ENCODE peak calls at places on chromosomes 11 and 22, in six cellular contexts. One of them, this sample, is unnamed.

GRCh38 chr22:26711205-26711958 is 54.0 kb downstream of the MIAT start:
- DNase-seq in transverse colon: peak; percentile 35
- DNase-seq in HepG2: no peak
- DNase-seq in NB4: no peak
- DNase-seq in breast epithelium: no peak
- DNase-seq in tibial nerve: no peak
- DNase-seq in this sample: no peak

GRCh38 chr11:69894126-69895047 is 75.2 kb upstream of the FGF3 start:
- DNase-seq in breast epithelium: no peak
- DNase-seq in HepG2: no peak
- DNase-seq in NB4: no peak
- DNase-seq in transverse colon: no peak
- DNase-seq in tibial nerve: no peak
- DNase-seq in this sample: no peak

GRCh38 chr11:75954039-75954438 is 139.0 kb downstream of the UVRAG start:
- DNase-seq in HepG2: no peak
- DNase-seq in NB4: no peak
- DNase-seq in transverse colon: no peak
- DNase-seq in tibial nerve: no peak
- DNase-seq in breast epithelium: no peak
- DNase-seq in this sample: no peak

GRCh38 chr22:24926849-24927579 is 19.5 kb downstream of the LHFPL7 start:
- DNase-seq in breast epithelium: no peak
- DNase-seq in NB4: no peak
- DNase-seq in tibial nerve: no peak
- DNase-seq in transverse colon: no peak
- DNase-seq in HepG2: no peak
- DNase-seq in this sample: no peak

GRCh38 chr11:27703453-27703852 is 3.2 kb upstream of the BDNF start:
- DNase-seq in transverse colon: no peak
- DNase-seq in NB4: no peak
- DNase-seq in breast epithelium: no peak
- DNase-seq in HepG2: no peak
- DNase-seq in tibial nerve: no peak
- DNase-seq in this sample: no peak

GRCh38 chr11:101516546-101516945 is 67.3 kb downstream of the TRPC6 start:
- DNase-seq in transverse colon: no peak
- DNase-seq in tibial nerve: no peak
- DNase-seq in HepG2: no peak
- DNase-seq in NB4: no peak
- DNase-seq in breast epithelium: no peak
- DNase-seq in this sample: no peak

GRCh38 chr11:70090989-70091388 is 12.9 kb downstream of the ANO1 start:
- DNase-seq in breast epithelium: peak; percentile 84
- DNase-seq in tibial nerve: no peak
- DNase-seq in transverse colon: no peak
- DNase-seq in NB4: no peak
- DNase-seq in HepG2: no peak
- DNase-seq in this sample: no peak

GRCh38 chr11:121706884-121707283 is 254.1 kb upstream of the SORL1-AS1 start:
- DNase-seq in HepG2: no peak
- DNase-seq in tibial nerve: no peak
- DNase-seq in transverse colon: no peak
- DNase-seq in NB4: no peak
- DNase-seq in breast epithelium: no peak
- DNase-seq in this sample: no peak

GRCh38 chr11:48124880-48125279 is 91.7 kb upstream of the OR4B1 start:
- DNase-seq in breast epithelium: peak; percentile 35
- DNase-seq in HepG2: no peak
- DNase-seq in tibial nerve: no peak
- DNase-seq in NB4: no peak
- DNase-seq in transverse colon: no peak
- DNase-seq in this sample: no peak

GRCh38 chr11:114399903-114400221 is 449 bp downstream of the C11orf71 start:
- DNase-seq in tibial nerve: peak; percentile 40
- DNase-seq in breast epithelium: peak; percentile 46
- DNase-seq in NB4: no peak
- DNase-seq in transverse colon: no peak
- DNase-seq in HepG2: peak; percentile 40
- DNase-seq in this sample: no peak

GRCh38 chr11:45025716-45026492 is 75.2 kb upstream of the TP53I11 start:
- DNase-seq in HepG2: peak; percentile 16
- DNase-seq in transverse colon: peak; percentile 27
- DNase-seq in tibial nerve: no peak
- DNase-seq in NB4: peak; percentile 43
- DNase-seq in breast epithelium: no peak
- DNase-seq in this sample: no peak

GRCh38 chr11:66335531-66336233 is 552 bp downstream of the RIN1 start:
- DNase-seq in transverse colon: no peak
- DNase-seq in tibial nerve: no peak
- DNase-seq in HepG2: no peak
- DNase-seq in NB4: peak; percentile 87
- DNase-seq in breast epithelium: no peak
- DNase-seq in this sample: peak; percentile 86

GRCh38 chr11:68214173-68215086 is 1.3 kb upstream of the KMT5B start:
- DNase-seq in tibial nerve: no peak
- DNase-seq in transverse colon: peak; percentile 36
- DNase-seq in breast epithelium: peak; percentile 35
- DNase-seq in HepG2: no peak
- DNase-seq in NB4: no peak
- DNase-seq in this sample: peak; percentile 34

GRCh38 chr11:50174189-50174588 is 141.5 kb downstream of the OR4C45 start:
- DNase-seq in HepG2: no peak
- DNase-seq in tibial nerve: no peak
- DNase-seq in breast epithelium: no peak
- DNase-seq in transverse colon: no peak
- DNase-seq in NB4: no peak
- DNase-seq in this sample: no peak

GRCh38 chr22:20141186-20142077 is 9.4 kb downstream of the CCDC188 start:
- DNase-seq in HepG2: no peak
- DNase-seq in NB4: no peak
- DNase-seq in tibial nerve: no peak
- DNase-seq in transverse colon: no peak
- DNase-seq in breast epithelium: no peak
- DNase-seq in this sample: no peak

GRCh38 chr11:76700177-76701100 is 29.9 kb upstream of the LRRC32 start:
- DNase-seq in HepG2: peak; percentile 15
- DNase-seq in transverse colon: no peak
- DNase-seq in tibial nerve: no peak
- DNase-seq in NB4: no peak
- DNase-seq in breast epithelium: no peak
- DNase-seq in this sample: peak; percentile 79

GRCh38 chr22:35861451-35861850 is 143.8 kb downstream of the APOL5 start:
- DNase-seq in tibial nerve: no peak
- DNase-seq in transverse colon: no peak
- DNase-seq in HepG2: no peak
- DNase-seq in breast epithelium: no peak
- DNase-seq in NB4: no peak
- DNase-seq in this sample: no peak

GRCh38 chr11:35420371-35420770 is 1.0 kb upstream of the SLC1A2 start:
- DNase-seq in NB4: no peak
- DNase-seq in tibial nerve: no peak
- DNase-seq in HepG2: no peak
- DNase-seq in breast epithelium: no peak
- DNase-seq in transverse colon: no peak
- DNase-seq in this sample: no peak

GRCh38 chr11:120649316-120649715 is 137.8 kb downstream of the GRIK4 start:
- DNase-seq in tibial nerve: no peak
- DNase-seq in NB4: no peak
- DNase-seq in transverse colon: no peak
- DNase-seq in HepG2: no peak
- DNase-seq in breast epithelium: no peak
- DNase-seq in this sample: no peak

GRCh38 chr11:96185220-96185768 is 157.7 kb downstream of the MAML2 start:
- DNase-seq in NB4: no peak
- DNase-seq in tibial nerve: no peak
- DNase-seq in transverse colon: no peak
- DNase-seq in HepG2: no peak
- DNase-seq in breast epithelium: no peak
- DNase-seq in this sample: no peak

GRCh38 chr11:124277809-124278208 is 21.6 kb downstream of the OR8G5 start:
- DNase-seq in breast epithelium: no peak
- DNase-seq in transverse colon: no peak
- DNase-seq in HepG2: no peak
- DNase-seq in tibial nerve: no peak
- DNase-seq in NB4: peak; percentile 24
- DNase-seq in this sample: no peak

GRCh38 chr11:76803811-76804600 is 20.9 kb downstream of the TSKU start:
- DNase-seq in transverse colon: no peak
- DNase-seq in NB4: no peak
- DNase-seq in breast epithelium: no peak
- DNase-seq in tibial nerve: no peak
- DNase-seq in HepG2: no peak
- DNase-seq in this sample: no peak

GRCh38 chr11:122769126-122769780 is 69.0 kb upstream of the CRTAM start:
- DNase-seq in tibial nerve: no peak
- DNase-seq in breast epithelium: no peak
- DNase-seq in transverse colon: no peak
- DNase-seq in HepG2: no peak
- DNase-seq in NB4: no peak
- DNase-seq in this sample: no peak

GRCh38 chr11:34654491-34655334 is 33.8 kb downstream of the EHF start:
- DNase-seq in transverse colon: no peak
- DNase-seq in HepG2: peak; percentile 99
- DNase-seq in NB4: peak; percentile 56
- DNase-seq in tibial nerve: peak; percentile 49
- DNase-seq in breast epithelium: peak; percentile 95
- DNase-seq in this sample: peak; percentile 95

GRCh38 chr11:72940417-72940816 is 126.2 kb downstream of the ATG16L2 start:
- DNase-seq in NB4: no peak
- DNase-seq in transverse colon: no peak
- DNase-seq in HepG2: no peak
- DNase-seq in tibial nerve: no peak
- DNase-seq in breast epithelium: no peak
- DNase-seq in this sample: no peak

GRCh38 chr11:72935705-72936104 is 121.5 kb downstream of the ATG16L2 start:
- DNase-seq in tibial nerve: no peak
- DNase-seq in breast epithelium: no peak
- DNase-seq in HepG2: no peak
- DNase-seq in NB4: no peak
- DNase-seq in transverse colon: no peak
- DNase-seq in this sample: no peak

GRCh38 chr11:72937439-72937838 is 123.2 kb downstream of the ATG16L2 start:
- DNase-seq in NB4: no peak
- DNase-seq in HepG2: no peak
- DNase-seq in tibial nerve: no peak
- DNase-seq in breast epithelium: no peak
- DNase-seq in transverse colon: no peak
- DNase-seq in this sample: no peak

GRCh38 chr11:72943664-72944063 is 129.5 kb downstream of the ATG16L2 start:
- DNase-seq in tibial nerve: no peak
- DNase-seq in breast epithelium: no peak
- DNase-seq in NB4: no peak
- DNase-seq in transverse colon: no peak
- DNase-seq in HepG2: no peak
- DNase-seq in this sample: no peak

GRCh38 chr11:72939031-72939430 is 124.8 kb downstream of the ATG16L2 start:
- DNase-seq in NB4: no peak
- DNase-seq in breast epithelium: no peak
- DNase-seq in HepG2: no peak
- DNase-seq in tibial nerve: no peak
- DNase-seq in transverse colon: no peak
- DNase-seq in this sample: no peak
- TF ChIP-seq POLR2A in NB4: no peak
- TF ChIP-seq POLR2A in breast epithelium: no peak
- TF ChIP-seq POLR2A in HepG2: no peak
- TF ChIP-seq POLR2A in tibial nerve: no peak
- TF ChIP-seq POLR2A in transverse colon: no peak
- TF ChIP-seq POLR2A in this sample: no peak

DNA sequence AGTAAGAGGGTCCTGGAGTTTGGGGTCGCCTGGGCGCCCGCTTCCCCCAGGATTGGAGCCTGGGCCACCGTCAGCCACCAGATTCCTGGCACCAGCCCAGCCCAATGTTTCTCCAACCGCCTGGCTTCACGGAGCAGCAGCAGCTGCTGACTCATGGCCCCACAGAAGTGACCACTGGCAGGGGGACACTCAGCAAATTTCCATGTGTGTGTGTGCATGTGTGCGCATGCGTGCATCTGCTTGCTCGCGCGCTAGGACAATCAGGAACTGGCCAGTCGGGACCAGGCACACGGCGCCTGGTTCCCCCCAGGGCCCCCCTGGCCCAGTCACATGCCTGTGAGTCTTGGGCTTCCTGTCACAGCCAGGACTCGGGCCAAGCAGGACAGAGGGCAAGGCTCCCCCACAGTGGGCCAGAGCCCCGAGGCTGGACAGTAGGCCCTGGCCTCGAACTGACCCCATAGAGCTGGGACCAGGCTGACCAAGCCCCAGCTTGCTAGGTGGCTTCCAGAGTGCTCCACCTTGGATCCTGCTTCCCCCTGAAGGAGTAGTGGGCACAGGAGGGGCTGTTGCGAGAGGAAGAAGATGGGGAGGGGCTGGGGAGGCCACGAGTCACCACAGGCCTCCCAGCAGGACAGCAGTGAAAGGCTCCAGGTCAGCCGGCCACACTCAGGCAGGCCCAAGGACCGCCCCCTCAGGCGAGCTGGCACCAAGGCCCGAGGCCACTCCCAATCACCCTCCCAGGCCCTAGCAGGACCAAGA is 3.2 kb downstream of the CTSD start:
- DNase-seq in tibial nerve: peak; percentile 66
- DNase-seq in HepG2: no peak
- DNase-seq in breast epithelium: no peak
- DNase-seq in NB4: no peak
- DNase-seq in transverse colon: peak; percentile 71
- DNase-seq in this sample: peak; percentile 77
- H3K4me3 ChIP-seq in tibial nerve: peak overlapping the region; percentile 100
- H3K4me3 ChIP-seq in HepG2: no peak overlapping the region
- H3K4me3 ChIP-seq in breast epithelium: no peak overlapping the region
- H3K4me3 ChIP-seq in NB4: no peak overlapping the region
- H3K4me3 ChIP-seq in transverse colon: no peak overlapping the region
- H3K4me3 ChIP-seq in this sample: no peak overlapping the region

GRCh38 chr11:71370895-71371673 is 77.1 kb downstream of the DHCR7 start:
- DNase-seq in transverse colon: no peak
- DNase-seq in NB4: no peak
- DNase-seq in HepG2: no peak
- DNase-seq in tibial nerve: no peak
- DNase-seq in breast epithelium: no peak
- DNase-seq in this sample: no peak
- TF ChIP-seq CTCF in transverse colon: no peak
- TF ChIP-seq CTCF in NB4: peak; percentile 3
- TF ChIP-seq CTCF in HepG2: peak; percentile 45
- TF ChIP-seq CTCF in tibial nerve: no peak
- TF ChIP-seq CTCF in breast epithelium: no peak
- TF ChIP-seq CTCF in this sample: no peak

DNA sequence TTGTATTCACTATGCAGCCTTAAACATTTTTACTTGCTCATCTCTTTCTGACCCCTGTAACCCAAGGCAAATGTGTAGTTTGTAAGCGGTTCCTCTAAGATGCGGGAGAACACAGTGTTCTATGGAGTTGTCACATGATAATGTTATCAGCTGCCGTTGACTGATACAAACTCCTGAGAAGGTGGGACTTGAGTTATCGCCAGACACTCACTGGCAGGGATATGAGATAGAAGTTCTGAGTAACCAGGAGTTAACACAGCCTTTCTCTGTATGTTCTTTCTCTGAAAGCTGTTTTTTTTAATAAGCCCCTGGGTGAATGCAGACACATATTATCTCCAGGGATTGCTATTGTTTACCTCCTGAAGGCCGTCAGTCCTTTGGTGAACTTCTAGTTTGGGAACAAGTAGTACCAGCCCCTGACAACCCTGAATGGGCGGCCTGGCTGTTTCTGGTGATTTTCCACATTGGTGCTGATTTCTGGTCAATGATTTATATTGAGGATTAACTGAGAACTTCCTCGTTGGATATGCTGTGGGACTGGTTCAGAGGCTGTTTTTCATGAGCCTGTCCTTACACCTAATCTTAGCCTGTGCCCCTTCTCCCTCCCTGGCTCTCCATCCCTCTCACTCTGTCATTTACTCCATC is 155.3 kb upstream of the RASSF10 start:
- DNase-seq in transverse colon: peak; percentile 47
- DNase-seq in tibial nerve: no peak
- DNase-seq in breast epithelium: no peak
- DNase-seq in NB4: no peak
- DNase-seq in HepG2: no peak
- DNase-seq in this sample: no peak
- TF ChIP-seq POLR2A in transverse colon: peak; percentile 22
- TF ChIP-seq POLR2A in tibial nerve: no peak
- TF ChIP-seq POLR2A in breast epithelium: no peak
- TF ChIP-seq POLR2A in NB4: no peak
- TF ChIP-seq POLR2A in HepG2: no peak
- TF ChIP-seq POLR2A in this sample: no peak

This sample was measured in lower leg skin.